ENCODE peak calls at places on chromosomes 6 and 20, in five cellular contexts. B is A549, G is K562, J is H1, Y is GM12878. V is an unnamed sample.

GRCh38 chr6:74568851-74569250 is 637.0 kb downstream of the COL12A1 start:
- DNase-seq in B (no peak), G (no peak), J (no peak), Y (no peak), V (no peak)

GRCh38 chr6:1164600-1164999 is 147.3 kb upstream of the FOXQ1 start:
- DNase-seq in B (no peak), G (no peak), J (no peak), Y (no peak), V (peak)

GRCh38 chr6:71965404-71965803 is 79.1 kb downstream of the RIMS1 start:
- DNase-seq in B (no peak), G (no peak), J (no peak), Y (no peak), V (no peak)

GRCh38 chr6:44701637-44702101 is 314.2 kb downstream of the CDC5L start:
- DNase-seq in B (no peak), G (no peak), J (peak), Y (no peak), V (no peak)

GRCh38 chr6:31352497-31353368 is 4.2 kb downstream of the HLA-B start:
- DNase-seq in B (no peak), G (no peak), J (no peak), Y (no peak), V (no peak)

GRCh38 chr6:125639621-125640020 is 109.8 kb upstream of the HEY2 start:
- DNase-seq in B (no peak), G (no peak), J (no peak), Y (no peak), V (no peak)

GRCh38 chr6:44268095-44268628 is 2.1 kb upstream of the TMEM151B start:
- DNase-seq in B (peak), G (peak), J (no peak), Y (no peak), V (peak)

GRCh38 chr6:8006208-8006607 is 58.0 kb downstream of the BLOC1S5 start:
- DNase-seq in B (peak), G (peak), J (no peak), Y (no peak), V (peak)

GRCh38 chr6:106069478-106069877 is 16.7 kb upstream of the PRDM1 start:
- DNase-seq in B (peak), G (peak), J (no peak), Y (no peak), V (peak)

GRCh38 chr6:108250240-108250866 is 10.5 kb downstream of the SNX3 start:
- DNase-seq in B (peak), G (peak), J (no peak), Y (no peak), V (no peak)

GRCh38 chr6:125747589-125748533 is 1.6 kb upstream of the HEY2 start:
- DNase-seq in B (no peak), G (peak), J (no peak), Y (no peak), V (no peak)

GRCh38 chr6:37244430-37245310 is 12.9 kb upstream of the TBC1D22B start:
- DNase-seq in B (peak), G (peak), J (no peak), Y (no peak), V (peak)

GRCh38 chr6:10434235-10434634 is 19.4 kb upstream of the TFAP2A start:
- DNase-seq in B (no peak), G (no peak), J (no peak), Y (no peak), V (no peak)

GRCh38 chr6:14211596-14211961 is 94.0 kb downstream of the CD83 start:
- DNase-seq in B (no peak), G (peak), J (peak), Y (no peak), V (peak)

GRCh38 chr6:28719275-28719940 is 193.7 kb downstream of the GPX5 start:
- DNase-seq in B (peak), G (peak), J (no peak), Y (no peak), V (peak)

GRCh38 chr6:11317885-11318771 is 85.7 kb upstream of the NEDD9 start:
- DNase-seq in B (peak), G (no peak), J (no peak), Y (no peak), V (peak)

GRCh38 chr6:93581371-93581770 is 162.0 kb upstream of the EPHA7 start:
- DNase-seq in B (no peak), G (no peak), J (no peak), Y (no peak), V (no peak)
- TF ChIP-seq HDAC2 in B (no peak), G (no peak), J (no peak), Y (no peak), V (no peak)

GRCh38 chr6:146914563-146915483 is 289.4 kb upstream of the STXBP5 start:
- DNase-seq in B (peak), G (peak), J (no peak), Y (no peak), V (no peak)
- TF ChIP-seq HDAC2 in B (no peak), G (no peak), J (no peak), Y (no peak), V (no peak)

DNA sequence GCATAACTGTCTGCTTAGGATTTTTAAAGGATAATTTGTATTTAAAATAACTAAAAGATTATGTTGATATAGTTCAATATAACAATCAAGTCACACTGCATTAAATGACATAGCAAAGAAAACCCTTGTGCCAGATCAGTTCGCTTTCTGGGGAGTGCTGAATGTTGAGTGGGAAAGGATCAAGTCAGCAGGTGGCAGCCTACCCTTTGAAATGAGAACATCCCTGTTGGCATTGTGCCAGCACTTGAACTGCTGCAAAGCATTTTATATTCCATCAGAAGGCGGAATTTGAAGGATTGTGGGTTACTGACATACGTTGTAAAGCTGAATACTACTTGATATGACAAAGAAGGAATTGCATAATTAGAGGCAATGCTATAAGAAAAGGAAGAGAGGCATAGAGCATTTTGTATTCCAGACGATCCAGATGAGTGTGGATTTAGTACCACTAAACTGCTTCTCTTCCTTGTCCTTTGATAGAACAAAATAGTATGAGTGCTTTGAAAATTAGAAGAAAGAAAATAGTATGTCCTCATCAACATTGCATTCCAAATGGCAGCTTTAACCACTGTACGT is 26.6 kb downstream of the BCKDHB start:
- DNase-seq in B (peak), G (peak), J (no peak), Y (no peak), V (peak)
- TF ChIP-seq HDAC2 in B (no peak), G (no peak), J (no peak), Y (no peak), V (no peak)

GRCh38 chr20:10579942-10580341 is 93.9 kb downstream of the JAG1 start:
- DNase-seq in B (no peak), G (no peak), J (no peak), Y (no peak), V (no peak)

GRCh38 chr20:10580700-10581099 is 93.1 kb downstream of the JAG1 start:
- DNase-seq in B (no peak), G (no peak), J (no peak), Y (no peak), V (no peak)

GRCh38 chr20:10584319-10584812 is 89.4 kb downstream of the JAG1 start:
- DNase-seq in B (no peak), G (no peak), J (no peak), Y (no peak), V (no peak)

GRCh38 chr20:10578607-10579006 is 95.2 kb downstream of the JAG1 start:
- DNase-seq in B (peak), G (no peak), J (no peak), Y (no peak), V (peak)

DNA sequence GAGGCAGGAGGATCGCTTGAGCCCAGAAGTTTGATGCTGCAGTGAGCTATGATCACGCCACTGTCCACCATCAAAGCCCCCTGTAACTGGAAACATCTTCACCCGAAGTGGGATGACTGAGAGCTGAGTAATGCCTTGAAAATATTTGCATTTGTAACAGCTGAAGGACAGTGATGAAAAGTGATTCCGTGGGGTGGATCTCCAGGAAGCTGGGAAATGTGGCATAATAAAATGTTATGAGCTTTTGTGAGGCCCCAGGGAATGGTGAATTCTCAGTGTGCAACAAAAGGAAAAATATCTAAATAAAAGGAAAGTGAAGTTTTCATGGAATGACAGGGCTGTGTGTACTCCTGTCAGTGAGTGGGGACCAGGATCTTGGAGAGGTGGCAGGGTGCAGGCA is 92.0 kb downstream of the JAG1 start:
- DNase-seq in B (no peak), G (no peak), J (no peak), Y (no peak), V (peak)
- TF ChIP-seq HDAC2 in B (no peak), G (no peak), J (no peak), Y (no peak), V (no peak)

DNA sequence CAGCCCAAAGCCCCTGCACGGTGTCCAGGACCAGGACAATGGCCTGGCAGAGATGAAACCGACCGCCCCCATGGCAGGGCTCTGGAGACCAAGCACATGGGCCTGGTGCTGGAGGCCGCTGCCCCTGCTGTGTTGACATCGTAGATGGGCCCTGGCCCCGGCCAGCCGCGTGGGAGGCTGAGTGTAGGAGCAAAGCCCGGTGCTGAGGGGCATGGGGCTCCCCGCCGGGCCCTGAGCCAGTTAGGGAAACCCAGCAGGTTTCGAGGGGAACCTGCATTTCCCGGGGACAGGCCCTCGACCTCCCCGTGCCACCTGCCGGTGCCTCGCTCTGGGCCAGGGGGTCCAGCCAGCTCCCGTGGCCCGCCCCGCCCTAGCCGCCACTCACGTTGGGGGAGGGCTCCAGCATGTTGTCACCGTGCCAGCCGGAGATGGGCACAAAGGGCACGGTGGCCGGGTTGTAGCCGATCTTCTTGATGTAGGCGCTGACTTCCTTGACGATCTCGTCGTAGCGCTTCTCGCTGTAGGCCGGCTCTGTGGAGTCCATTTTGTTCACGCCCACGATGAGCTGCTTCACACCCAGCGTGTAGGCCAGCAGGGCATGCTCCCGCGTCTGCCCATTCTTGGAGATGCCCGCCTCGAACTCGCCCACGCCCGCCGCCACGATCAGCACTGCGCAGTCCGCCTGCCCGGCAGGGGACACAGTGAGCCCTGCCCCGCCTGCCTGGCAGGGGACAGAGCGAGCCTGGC is 4.3 kb downstream of the EEF1A2 start:
- DNase-seq in B (no peak), G (no peak), J (no peak), Y (no peak), V (no peak)
- TF ChIP-seq HDAC2 in B (no peak), G (no peak), J (no peak), Y (no peak), V (no peak)

GRCh38 chr20:60139663-60140446 is 181.6 kb downstream of the CDH26 start:
- DNase-seq in B (no peak), G (no peak), J (no peak), Y (no peak), V (no peak)

GRCh38 chr20:60135276-60135675 is 177.1 kb downstream of the CDH26 start:
- DNase-seq in B (no peak), G (no peak), J (no peak), Y (no peak), V (no peak)

GRCh38 chr20:60136640-60137411 is 178.6 kb downstream of the CDH26 start:
- DNase-seq in B (no peak), G (no peak), J (no peak), Y (no peak), V (no peak)

GRCh38 chr20:60137657-60138245 is 179.5 kb downstream of the CDH26 start:
- DNase-seq in B (peak), G (peak), J (peak), Y (no peak), V (no peak)

GRCh38 chr20:60138263-60139127 is 180.3 kb downstream of the CDH26 start:
- DNase-seq in B (no peak), G (peak), J (no peak), Y (no peak), V (no peak)
- TF ChIP-seq HDAC2 in B (no peak), G (no peak), J (no peak), Y (no peak), V (no peak)

DNA sequence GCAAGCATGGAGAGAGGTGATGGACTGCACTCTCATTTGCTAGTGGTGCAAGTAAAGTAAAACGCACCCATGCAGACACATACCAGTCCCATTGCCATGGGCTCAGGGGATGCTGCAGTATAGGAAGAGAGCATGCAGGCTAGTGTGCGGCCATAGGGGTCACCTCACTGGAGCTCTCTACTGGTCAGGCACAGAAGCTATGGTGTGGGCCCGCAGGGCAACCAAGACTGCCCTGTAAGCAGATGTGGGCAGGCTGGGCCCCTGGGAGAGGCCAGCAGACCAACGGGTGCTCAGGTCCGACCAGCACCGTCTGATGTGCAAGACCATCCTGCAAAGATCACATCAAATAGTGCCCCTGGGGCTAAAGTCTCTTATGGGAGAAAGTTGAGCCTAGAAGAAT is 290.7 kb downstream of the HTR1B start:
- DNase-seq in B (no peak), G (no peak), J (no peak), Y (no peak), V (no peak)
- TF ChIP-seq HDAC2 in B (no peak), G (no peak), J (no peak), Y (no peak), V (no peak)